ENCODE peak calls at places on chromosomes 6 and 20, in five cellular contexts. J is H9, X is neuronal stem cell, B is H1, E is mesenchymal stem cell. M is an unnamed sample.

GRCh38 chr20:11810316-11811130 is 107.2 kb upstream of the BTBD3 start:
- DNase-seq in J (no peak), X (no peak), B (no peak), E (peak), M (peak)

GRCh38 chr6:11236915-11237314 is 4.4 kb upstream of the NEDD9 start:
- DNase-seq in J (no peak), X (no peak), B (no peak), E (no peak), M (no peak)

GRCh38 chr6:3287976-3288707 is 29.4 kb downstream of the PSMG4 start:
- DNase-seq in J (no peak), X (no peak), B (no peak), E (no peak), M (no peak)

GRCh38 chr6:148345176-148345575 is 2.5 kb downstream of the SASH1 start:
- DNase-seq in J (no peak), X (no peak), B (no peak), E (peak), M (peak)

GRCh38 chr6:161003336-161003735 is 11.8 kb downstream of the MAP3K4 start:
- DNase-seq in J (no peak), X (no peak), B (no peak), E (no peak), M (no peak)

GRCh38 chr20:45183084-45183483 is 8.4 kb downstream of the PI3 start:
- DNase-seq in J (no peak), X (no peak), B (no peak), E (no peak), M (no peak)

GRCh38 chr6:47817749-47818148 is 35.9 kb downstream of the OPN5 start:
- DNase-seq in J (no peak), X (no peak), B (no peak), E (no peak), M (no peak)

GRCh38 chr6:79737172-79737571 is 106.0 kb downstream of the SH3BGRL2 start:
- DNase-seq in J (no peak), X (no peak), B (no peak), E (no peak), M (no peak)

GRCh38 chr20:13822459-13822858 is 37.6 kb downstream of the NDUFAF5 start:
- DNase-seq in J (peak), X (no peak), B (no peak), E (no peak), M (no peak)

GRCh38 chr20:2703716-2704475 is 11.3 kb downstream of the EBF4 start:
- DNase-seq in J (no peak), X (no peak), B (no peak), E (no peak), M (no peak)

GRCh38 chr6:5501837-5502236 is 240.5 kb downstream of the FARS2 start:
- DNase-seq in J (no peak), X (no peak), B (no peak), E (no peak), M (no peak)

GRCh38 chr6:53795702-53796450 is 1.1 kb downstream of the LRRC1 start:
- DNase-seq in J (no peak), X (peak), B (no peak), E (peak), M (peak)

GRCh38 chr6:2183235-2183634 is 62.2 kb downstream of the GMDS start:
- DNase-seq in J (no peak), X (no peak), B (no peak), E (no peak), M (no peak)

GRCh38 chr6:31210842-31211241 is 40.4 kb upstream of the POU5F1 start:
- DNase-seq in J (no peak), X (no peak), B (no peak), E (no peak), M (no peak)
- H2BK12ac ChIP-seq in J (no peak), X (no peak), B (no peak), E (no peak), M (no peak)

GRCh38 chr20:57939499-57939898 is 229.7 kb upstream of the PMEPA1 start:
- DNase-seq in J (no peak), X (no peak), B (no peak), E (no peak), M (no peak)

GRCh38 chr20:57941121-57941522 is 231.3 kb upstream of the PMEPA1 start:
- DNase-seq in J (no peak), X (no peak), B (no peak), E (no peak), M (no peak)

GRCh38 chr20:57940376-57940775 is 230.6 kb upstream of the PMEPA1 start:
- DNase-seq in J (no peak), X (no peak), B (no peak), E (no peak), M (no peak)

GRCh38 chr20:57936636-57937310 is 227.0 kb upstream of the PMEPA1 start:
- DNase-seq in J (no peak), X (no peak), B (no peak), E (no peak), M (no peak)

GRCh38 chr20:57938158-57939108 is 228.6 kb upstream of the PMEPA1 start:
- DNase-seq in J (no peak), X (no peak), B (no peak), E (no peak), M (no peak)
- H2BK12ac ChIP-seq in J (no peak), X (no peak), B (no peak), E (no peak), M (no peak)

GRCh38 chr6:44297063-44298038 is 15.8 kb downstream of the AARS2 start:
- DNase-seq in J (peak), X (peak), B (no peak), E (peak), M (peak)

GRCh38 chr6:44301106-44301505 is 12.0 kb downstream of the AARS2 start:
- DNase-seq in J (no peak), X (no peak), B (no peak), E (no peak), M (no peak)

GRCh38 chr6:44300424-44300823 is 12.7 kb downstream of the AARS2 start:
- DNase-seq in J (no peak), X (no peak), B (no peak), E (no peak), M (no peak)

GRCh38 chr6:44298864-44299263 is 14.3 kb downstream of the AARS2 start:
- DNase-seq in J (no peak), X (no peak), B (no peak), E (no peak), M (peak)

DNA sequence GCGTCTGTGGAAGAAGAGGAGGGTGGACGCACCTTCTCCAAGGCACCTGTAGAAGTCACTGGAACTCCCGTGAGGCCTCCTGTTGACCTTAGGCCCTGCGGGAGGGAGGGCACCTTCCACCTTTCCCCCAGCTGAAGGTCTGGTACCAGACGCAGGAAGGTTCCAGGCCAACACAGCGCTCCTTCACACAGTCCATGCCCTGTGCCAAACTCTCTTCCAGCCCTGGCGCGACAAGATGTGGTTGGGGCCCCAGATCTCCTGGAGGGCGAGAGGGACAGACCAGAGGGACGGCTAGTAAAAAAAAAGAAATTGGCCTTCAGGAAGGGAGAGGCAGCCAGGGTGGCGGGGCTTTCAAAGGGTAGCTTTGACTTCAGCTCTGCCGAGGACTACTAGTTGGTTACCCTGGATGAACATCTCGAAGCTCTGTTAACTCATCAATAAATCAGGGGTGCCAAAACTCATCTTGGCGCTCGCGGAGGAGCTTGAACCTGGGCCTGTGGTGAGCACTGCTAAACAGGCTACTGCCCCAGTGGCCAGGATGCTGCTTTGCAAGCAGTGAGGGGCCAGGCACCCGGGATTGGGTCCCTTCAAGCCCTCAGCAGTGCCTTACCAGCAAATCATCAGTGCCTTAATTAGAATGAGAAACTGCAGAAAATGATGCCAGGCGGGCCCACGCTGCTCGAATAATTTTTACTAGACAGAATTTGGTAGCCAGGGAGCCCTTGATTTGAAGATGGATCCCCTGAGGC is 14.9 kb downstream of the AARS2 start:
- DNase-seq in J (peak), X (no peak), B (no peak), E (no peak), M (no peak)
- H2BK12ac ChIP-seq in J (no peak), X (no peak), B (no peak), E (no peak), M (no peak)

DNA sequence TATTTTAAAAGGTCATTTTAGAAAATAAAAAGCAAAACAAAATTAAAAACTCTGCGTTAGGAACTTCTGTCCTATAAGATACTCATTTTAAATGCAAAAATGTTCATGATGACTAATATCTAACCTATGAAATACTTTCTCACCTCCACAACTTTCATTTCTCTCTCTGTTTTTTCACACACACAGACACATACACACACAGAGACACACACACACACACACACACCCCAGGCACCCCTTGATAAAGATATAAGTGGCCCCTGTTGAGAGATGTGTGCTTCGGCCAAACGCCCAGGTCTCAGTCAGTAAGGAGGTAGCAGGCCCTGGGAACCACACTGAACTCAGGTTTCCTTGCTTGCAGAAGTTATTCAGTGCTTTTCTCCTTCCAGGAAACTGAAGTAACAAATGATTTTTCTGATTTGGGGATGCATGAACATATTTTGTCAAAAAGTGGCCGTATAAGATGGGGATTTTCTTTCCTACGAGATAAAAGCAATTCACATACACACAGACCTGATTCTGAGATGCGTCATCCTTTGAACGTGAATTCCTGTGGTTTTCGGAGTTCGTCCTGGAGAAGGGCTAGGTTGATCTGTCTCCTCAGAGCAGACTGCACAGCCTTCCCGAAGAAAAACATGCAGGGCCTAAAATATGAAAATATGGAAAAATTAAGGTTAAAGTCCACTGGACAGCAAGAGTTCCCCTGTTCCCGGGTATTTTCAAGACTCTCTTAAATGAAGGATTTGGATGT is 306.8 kb upstream of the FOXQ1 start:
- DNase-seq in J (no peak), X (no peak), B (no peak), E (peak), M (peak)
- H2BK12ac ChIP-seq in J (no peak), X (no peak), B (no peak), E (no peak), M (no peak)

DNA sequence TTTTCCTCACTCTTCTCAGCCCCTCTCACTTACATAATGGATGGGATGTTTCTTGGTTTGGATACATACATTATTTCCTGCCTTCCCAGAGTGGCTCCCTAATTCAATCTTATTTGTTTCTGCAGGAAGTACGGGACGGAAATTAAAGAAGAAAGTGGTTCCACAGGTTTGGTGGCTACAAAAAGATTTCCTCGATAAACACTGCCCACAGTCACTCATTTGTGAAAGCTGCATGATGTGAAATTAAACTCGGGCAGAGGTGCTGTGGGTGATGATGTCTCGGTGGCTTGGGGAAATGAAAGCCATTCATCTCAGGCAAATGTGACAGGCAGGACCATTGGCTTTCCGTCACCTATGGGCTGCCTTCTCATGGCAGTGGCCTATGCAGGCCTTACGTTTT is 119.5 kb upstream of the KCNG1 start:
- DNase-seq in J (no peak), X (no peak), B (no peak), E (no peak), M (peak)
- H2BK12ac ChIP-seq in J (no peak), X (no peak), B (no peak), E (no peak), M (no peak)

GRCh38 chr6:107231243-107231642 is 115.9 kb upstream of the BEND3 start:
- DNase-seq in J (no peak), X (no peak), B (no peak), E (no peak), M (no peak)
- H2BK12ac ChIP-seq in J (no peak), X (no peak), B (no peak), E (no peak), M (peak)

GRCh38 chr20:43727980-43728590 is 1.3 kb upstream of the GTSF1L start:
- DNase-seq in J (no peak), X (no peak), B (no peak), E (no peak), M (no peak)
- H2BK12ac ChIP-seq in J (no peak), X (no peak), B (no peak), E (no peak), M (no peak)

GRCh38 chr6:168016176-168016620 is 18.7 kb downstream of the KIF25 start:
- DNase-seq in J (no peak), X (no peak), B (no peak), E (no peak), M (no peak)
- H2BK12ac ChIP-seq in J (no peak), X (no peak), B (no peak), E (no peak), M (no peak)

DNA sequence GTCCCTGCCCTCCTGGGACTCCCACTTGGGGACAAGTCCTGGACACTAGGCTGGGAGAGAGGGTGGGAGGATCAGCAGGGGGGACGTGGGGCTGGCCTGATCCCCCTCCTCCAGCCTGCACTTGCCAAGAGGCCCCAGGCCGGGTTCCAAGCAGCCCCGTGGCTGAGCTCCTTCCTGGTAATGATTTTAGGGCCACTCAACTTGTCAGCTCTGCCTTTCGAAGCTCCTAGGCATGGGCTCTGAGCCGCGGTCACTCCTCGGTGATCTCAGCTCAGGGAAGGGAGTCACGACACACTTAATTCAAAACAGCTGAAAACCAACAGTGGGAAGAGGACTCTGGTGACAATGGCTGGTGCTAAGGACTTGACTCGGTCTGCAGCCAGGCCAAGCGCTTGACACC is 161.7 kb downstream of the BMP7 start:
- DNase-seq in J (no peak), X (no peak), B (no peak), E (no peak), M (no peak)
- H2BK12ac ChIP-seq in J (no peak), X (no peak), B (no peak), E (no peak), M (no peak)

M was measured in trophoblast cell.